ENCODE peak calls at places on chromosome 15, in seven cellular contexts. M is NCI-H2081, Z is activated T-helper 1 cell treated with Interleukin-2 at 50 U/mL for 16 hours, N is T-helper 2 cell, G is astrocyte, K is astrocyte of the spinal cord, A is LoVo. E is an unnamed sample.

GRCh38 chr15:50794102-50794501 is 28.6 kb upstream of the SPPL2A start:
- DNase-seq in M (no peak), Z (no peak), N (no peak), G (no peak), K (no peak), A (no peak), E (no peak)

GRCh38 chr15:83166218-83166617 is 41.4 kb downstream of the HDGFL3 start:
- DNase-seq in M (no peak), Z (no peak), N (no peak), G (no peak), K (peak), A (no peak), E (no peak)

GRCh38 chr15:50235794-50236193 is 29.7 kb downstream of the HDC start:
- DNase-seq in M (no peak), Z (no peak), N (no peak), G (no peak), K (no peak), A (no peak), E (no peak)

GRCh38 chr15:27495963-27496459 is 525.0 kb downstream of the GABRG3 start:
- DNase-seq in M (no peak), Z (no peak), N (no peak), G (no peak), K (no peak), A (no peak), E (no peak)

GRCh38 chr15:25724899-25725298 is 138.2 kb downstream of the ATP10A start:
- DNase-seq in M (no peak), Z (no peak), N (no peak), G (no peak), K (no peak), A (no peak), E (no peak)

GRCh38 chr15:51842265-51842664 is 12.8 kb downstream of the TMOD3 start:
- DNase-seq in M (no peak), Z (no peak), N (peak), G (no peak), K (no peak), A (no peak), E (no peak)

GRCh38 chr15:69665641-69666091 is 213.0 kb downstream of the RPLP1 start:
- DNase-seq in M (no peak), Z (no peak), N (no peak), G (no peak), K (no peak), A (no peak), E (no peak)

GRCh38 chr15:40353697-40354096 is 2.9 kb downstream of the PHGR1 start:
- DNase-seq in M (no peak), Z (no peak), N (no peak), G (no peak), K (no peak), A (no peak), E (no peak)

GRCh38 chr15:34490421-34491193 is 53.0 kb upstream of the GOLGA8A start:
- DNase-seq in M (no peak), Z (no peak), N (no peak), G (no peak), K (no peak), A (no peak), E (no peak)

GRCh38 chr15:41881925-41882688 is 11.7 kb downstream of the SPTBN5 start:
- DNase-seq in M (no peak), Z (no peak), N (no peak), G (no peak), K (peak), A (no peak), E (no peak)

GRCh38 chr15:36335211-36335610 is 244.2 kb upstream of the CDIN1 start:
- DNase-seq in M (no peak), Z (no peak), N (no peak), G (no peak), K (no peak), A (no peak), E (no peak)

GRCh38 chr15:51132384-51133139 is 37.9 kb upstream of the TNFAIP8L3 start:
- DNase-seq in M (peak), Z (no peak), N (peak), G (peak), K (peak), A (peak), E (peak)

GRCh38 chr15:74804935-74805334 is 7.7 kb upstream of the LMAN1L start:
- DNase-seq in M (no peak), Z (no peak), N (no peak), G (no peak), K (no peak), A (no peak), E (no peak)

GRCh38 chr15:33026614-33027013 is 167.9 kb downstream of the FMN1 start:
- DNase-seq in M (no peak), Z (no peak), N (no peak), G (no peak), K (no peak), A (no peak), E (no peak)

GRCh38 chr15:56736881-56737707 is 3.8 kb upstream of the ZNF280D start:
- DNase-seq in M (no peak), Z (no peak), N (no peak), G (no peak), K (no peak), A (peak), E (no peak)

GRCh38 chr15:57153140-57153539 is 223.2 kb upstream of the CGNL1 start:
- DNase-seq in M (no peak), Z (no peak), N (peak), G (peak), K (peak), A (peak), E (no peak)

GRCh38 chr15:75156306-75157215 is 45.1 kb upstream of the C15orf39 start:
- DNase-seq in M (no peak), Z (no peak), N (no peak), G (no peak), K (no peak), A (peak), E (no peak)